ENCODE peak calls at places on chromosomes 1 and 21, in six cellular contexts. One of them, this sample, is unnamed.

GRCh38 chr1:4557949-4558348 is 96.5 kb upstream of the AJAP1 start:
- DNase-seq in AG20443: no peak
- DNase-seq in activated T-helper 1 cell treated with anti-CD3 and anti-CD28 coated beads, Interleukin-12 subunit alpha, Interleukin-12 subunit beta, Interleukin-2, Interleukin-4 antibody, amounts not matched to agents 30 ng/mL and 10 ng/mL and 1 ng/mL, durations not matched to agents 14 hours and 24 hours and 36 hours: no peak
- DNase-seq in T-helper 1 cell: no peak
- DNase-seq in stromal cell of bone marrow: no peak
- DNase-seq in activated T-helper 9 cell treated with anti-CD3 and anti-CD28 coated beads, Interleukin-2, amount 50 U/mL, for 16 hours: no peak
- DNase-seq in this sample: no peak

GRCh38 chr1:202438393-202439174 is 90.1 kb downstream of the PPP1R12B start:
- DNase-seq in AG20443: no peak
- DNase-seq in stromal cell of bone marrow: no peak
- DNase-seq in activated T-helper 9 cell treated with anti-CD3 and anti-CD28 coated beads, Interleukin-2, amount 50 U/mL, for 16 hours: no peak
- DNase-seq in activated T-helper 1 cell treated with anti-CD3 and anti-CD28 coated beads, Interleukin-12 subunit alpha, Interleukin-12 subunit beta, Interleukin-2, Interleukin-4 antibody, amounts not matched to agents 30 ng/mL and 10 ng/mL and 1 ng/mL, durations not matched to agents 14 hours and 24 hours and 36 hours: no peak
- DNase-seq in T-helper 1 cell: no peak
- DNase-seq in this sample: no peak

GRCh38 chr1:203507227-203507626 is 13.3 kb downstream of the OPTC start:
- DNase-seq in T-helper 1 cell: no peak
- DNase-seq in stromal cell of bone marrow: no peak
- DNase-seq in activated T-helper 9 cell treated with anti-CD3 and anti-CD28 coated beads, Interleukin-2, amount 50 U/mL, for 16 hours: no peak
- DNase-seq in activated T-helper 1 cell treated with anti-CD3 and anti-CD28 coated beads, Interleukin-12 subunit alpha, Interleukin-12 subunit beta, Interleukin-2, Interleukin-4 antibody, amounts not matched to agents 30 ng/mL and 10 ng/mL and 1 ng/mL, durations not matched to agents 14 hours and 24 hours and 36 hours: no peak
- DNase-seq in AG20443: no peak
- DNase-seq in this sample: no peak

GRCh38 chr1:11374079-11374747 is 101.2 kb downstream of the UBIAD1 start:
- DNase-seq in stromal cell of bone marrow: no peak
- DNase-seq in activated T-helper 1 cell treated with anti-CD3 and anti-CD28 coated beads, Interleukin-12 subunit alpha, Interleukin-12 subunit beta, Interleukin-2, Interleukin-4 antibody, amounts not matched to agents 30 ng/mL and 10 ng/mL and 1 ng/mL, durations not matched to agents 14 hours and 24 hours and 36 hours: no peak
- DNase-seq in activated T-helper 9 cell treated with anti-CD3 and anti-CD28 coated beads, Interleukin-2, amount 50 U/mL, for 16 hours: no peak
- DNase-seq in T-helper 1 cell: no peak
- DNase-seq in AG20443: no peak
- DNase-seq in this sample: no peak

GRCh38 chr1:1359316-1359667 is 937 bp upstream of the MXRA8 start:
- DNase-seq in T-helper 1 cell: peak; percentile 11
- DNase-seq in activated T-helper 9 cell treated with anti-CD3 and anti-CD28 coated beads, Interleukin-2, amount 50 U/mL, for 16 hours: no peak
- DNase-seq in activated T-helper 1 cell treated with anti-CD3 and anti-CD28 coated beads, Interleukin-12 subunit alpha, Interleukin-12 subunit beta, Interleukin-2, Interleukin-4 antibody, amounts not matched to agents 30 ng/mL and 10 ng/mL and 1 ng/mL, durations not matched to agents 14 hours and 24 hours and 36 hours: no peak
- DNase-seq in stromal cell of bone marrow: peak; percentile 80
- DNase-seq in AG20443: peak; percentile 52
- DNase-seq in this sample: no peak

GRCh38 chr1:35288761-35289160 is 20.3 kb downstream of the ZMYM4 start:
- DNase-seq in T-helper 1 cell: no peak
- DNase-seq in stromal cell of bone marrow: no peak
- DNase-seq in activated T-helper 9 cell treated with anti-CD3 and anti-CD28 coated beads, Interleukin-2, amount 50 U/mL, for 16 hours: no peak
- DNase-seq in AG20443: peak; percentile 20
- DNase-seq in activated T-helper 1 cell treated with anti-CD3 and anti-CD28 coated beads, Interleukin-12 subunit alpha, Interleukin-12 subunit beta, Interleukin-2, Interleukin-4 antibody, amounts not matched to agents 30 ng/mL and 10 ng/mL and 1 ng/mL, durations not matched to agents 14 hours and 24 hours and 36 hours: no peak
- DNase-seq in this sample: no peak

GRCh38 chr1:163298340-163298739 is 23.4 kb upstream of the NUF2 start:
- DNase-seq in stromal cell of bone marrow: no peak
- DNase-seq in activated T-helper 9 cell treated with anti-CD3 and anti-CD28 coated beads, Interleukin-2, amount 50 U/mL, for 16 hours: no peak
- DNase-seq in AG20443: no peak
- DNase-seq in T-helper 1 cell: no peak
- DNase-seq in activated T-helper 1 cell treated with anti-CD3 and anti-CD28 coated beads, Interleukin-12 subunit alpha, Interleukin-12 subunit beta, Interleukin-2, Interleukin-4 antibody, amounts not matched to agents 30 ng/mL and 10 ng/mL and 1 ng/mL, durations not matched to agents 14 hours and 24 hours and 36 hours: no peak
- DNase-seq in this sample: no peak

GRCh38 chr1:93705897-93706500 is 24.4 kb upstream of the BCAR3 start:
- DNase-seq in AG20443: no peak
- DNase-seq in activated T-helper 9 cell treated with anti-CD3 and anti-CD28 coated beads, Interleukin-2, amount 50 U/mL, for 16 hours: no peak
- DNase-seq in stromal cell of bone marrow: no peak
- DNase-seq in T-helper 1 cell: no peak
- DNase-seq in activated T-helper 1 cell treated with anti-CD3 and anti-CD28 coated beads, Interleukin-12 subunit alpha, Interleukin-12 subunit beta, Interleukin-2, Interleukin-4 antibody, amounts not matched to agents 30 ng/mL and 10 ng/mL and 1 ng/mL, durations not matched to agents 14 hours and 24 hours and 36 hours: no peak
- DNase-seq in this sample: no peak

GRCh38 chr1:117232551-117232950 is 21.8 kb upstream of the VTCN1 start:
- DNase-seq in AG20443: no peak
- DNase-seq in T-helper 1 cell: no peak
- DNase-seq in activated T-helper 9 cell treated with anti-CD3 and anti-CD28 coated beads, Interleukin-2, amount 50 U/mL, for 16 hours: no peak
- DNase-seq in activated T-helper 1 cell treated with anti-CD3 and anti-CD28 coated beads, Interleukin-12 subunit alpha, Interleukin-12 subunit beta, Interleukin-2, Interleukin-4 antibody, amounts not matched to agents 30 ng/mL and 10 ng/mL and 1 ng/mL, durations not matched to agents 14 hours and 24 hours and 36 hours: no peak
- DNase-seq in stromal cell of bone marrow: no peak
- DNase-seq in this sample: no peak

GRCh38 chr21:44708866-44709425 is 2.4 kb downstream of the TSPEAR start:
- DNase-seq in activated T-helper 9 cell treated with anti-CD3 and anti-CD28 coated beads, Interleukin-2, amount 50 U/mL, for 16 hours: no peak
- DNase-seq in AG20443: peak; percentile 10
- DNase-seq in activated T-helper 1 cell treated with anti-CD3 and anti-CD28 coated beads, Interleukin-12 subunit alpha, Interleukin-12 subunit beta, Interleukin-2, Interleukin-4 antibody, amounts not matched to agents 30 ng/mL and 10 ng/mL and 1 ng/mL, durations not matched to agents 14 hours and 24 hours and 36 hours: no peak
- DNase-seq in T-helper 1 cell: no peak
- DNase-seq in stromal cell of bone marrow: no peak
- DNase-seq in this sample: no peak

GRCh38 chr1:203799157-203799556 is 3.7 kb downstream of the ZBED6 start:
- DNase-seq in AG20443: no peak
- DNase-seq in activated T-helper 1 cell treated with anti-CD3 and anti-CD28 coated beads, Interleukin-12 subunit alpha, Interleukin-12 subunit beta, Interleukin-2, Interleukin-4 antibody, amounts not matched to agents 30 ng/mL and 10 ng/mL and 1 ng/mL, durations not matched to agents 14 hours and 24 hours and 36 hours: no peak
- DNase-seq in activated T-helper 9 cell treated with anti-CD3 and anti-CD28 coated beads, Interleukin-2, amount 50 U/mL, for 16 hours: no peak
- DNase-seq in stromal cell of bone marrow: peak; percentile 14
- DNase-seq in T-helper 1 cell: no peak
- DNase-seq in this sample: no peak

GRCh38 chr1:244211559-244211944 is 160.5 kb downstream of the ZBTB18 start:
- DNase-seq in activated T-helper 1 cell treated with anti-CD3 and anti-CD28 coated beads, Interleukin-12 subunit alpha, Interleukin-12 subunit beta, Interleukin-2, Interleukin-4 antibody, amounts not matched to agents 30 ng/mL and 10 ng/mL and 1 ng/mL, durations not matched to agents 14 hours and 24 hours and 36 hours: no peak
- DNase-seq in stromal cell of bone marrow: peak; percentile 74
- DNase-seq in T-helper 1 cell: no peak
- DNase-seq in activated T-helper 9 cell treated with anti-CD3 and anti-CD28 coated beads, Interleukin-2, amount 50 U/mL, for 16 hours: no peak
- DNase-seq in AG20443: peak; percentile 73
- DNase-seq in this sample: no peak

GRCh38 chr21:41973861-41974751 is 20.3 kb upstream of the C2CD2 start:
- DNase-seq in stromal cell of bone marrow: no peak
- DNase-seq in activated T-helper 9 cell treated with anti-CD3 and anti-CD28 coated beads, Interleukin-2, amount 50 U/mL, for 16 hours: no peak
- DNase-seq in T-helper 1 cell: no peak
- DNase-seq in AG20443: peak; percentile 40
- DNase-seq in activated T-helper 1 cell treated with anti-CD3 and anti-CD28 coated beads, Interleukin-12 subunit alpha, Interleukin-12 subunit beta, Interleukin-2, Interleukin-4 antibody, amounts not matched to agents 30 ng/mL and 10 ng/mL and 1 ng/mL, durations not matched to agents 14 hours and 24 hours and 36 hours: no peak
- DNase-seq in this sample: no peak